ENCODE peak calls at places on chromosomes 5 and 9, in six cellular contexts. One of them, this sample, is unnamed.
A peak's percentile ranks its signal among the peaks of the same experiment; 100 is the strongest.

GRCh38 chr9:76373173-76373771 is 21.0 kb downstream of the RFK start:
- DNase-seq in stomach: peak; percentile 85
- DNase-seq in heart right ventricle: peak; percentile 54
- DNase-seq in mammary epithelial cell: peak; percentile 68
- DNase-seq in endodermal cell: no peak
- DNase-seq in tibial artery: no peak
- DNase-seq in this sample: peak; percentile 79

GRCh38 chr5:178563621-178564020 is 26.6 kb downstream of the COL23A1 start:
- DNase-seq in mammary epithelial cell: no peak
- DNase-seq in tibial artery: no peak
- DNase-seq in stomach: no peak
- DNase-seq in endodermal cell: peak; percentile 55
- DNase-seq in heart right ventricle: no peak
- DNase-seq in this sample: no peak

GRCh38 chr5:151692312-151692711 is 5.6 kb upstream of the SPARC start:
- DNase-seq in mammary epithelial cell: no peak
- DNase-seq in stomach: no peak
- DNase-seq in endodermal cell: no peak
- DNase-seq in tibial artery: no peak
- DNase-seq in heart right ventricle: no peak
- DNase-seq in this sample: no peak

GRCh38 chr5:143741418-143741817 is 70.5 kb upstream of the HMHB1 start:
- DNase-seq in endodermal cell: no peak
- DNase-seq in stomach: no peak
- DNase-seq in mammary epithelial cell: no peak
- DNase-seq in tibial artery: no peak
- DNase-seq in heart right ventricle: no peak
- DNase-seq in this sample: no peak

GRCh38 chr5:33258553-33258952 is 182.2 kb upstream of the TARS1 start:
- DNase-seq in mammary epithelial cell: no peak
- DNase-seq in tibial artery: no peak
- DNase-seq in heart right ventricle: no peak
- DNase-seq in endodermal cell: no peak
- DNase-seq in stomach: no peak
- DNase-seq in this sample: no peak

GRCh38 chr5:92581249-92581648 is 999.8 kb downstream of the NR2F1-AS1 start:
- DNase-seq in mammary epithelial cell: no peak
- DNase-seq in endodermal cell: no peak
- DNase-seq in heart right ventricle: no peak
- DNase-seq in stomach: no peak
- DNase-seq in tibial artery: no peak
- DNase-seq in this sample: no peak

GRCh38 chr9:88065609-88066008 is 72.7 kb downstream of the SPATA31C2 start:
- DNase-seq in heart right ventricle: no peak
- DNase-seq in mammary epithelial cell: no peak
- DNase-seq in stomach: peak; percentile 34
- DNase-seq in tibial artery: no peak
- DNase-seq in endodermal cell: no peak
- DNase-seq in this sample: no peak

GRCh38 chr9:87874320-87874655 is 8.4 kb upstream of the SPATA31E1 start:
- DNase-seq in tibial artery: no peak
- DNase-seq in heart right ventricle: no peak
- DNase-seq in endodermal cell: peak; percentile 40
- DNase-seq in mammary epithelial cell: no peak
- DNase-seq in stomach: no peak
- DNase-seq in this sample: no peak

GRCh38 chr9:29625292-29625731 is 2052.0 kb upstream of the C9orf72 start:
- DNase-seq in heart right ventricle: no peak
- DNase-seq in mammary epithelial cell: no peak
- DNase-seq in endodermal cell: no peak
- DNase-seq in stomach: no peak
- DNase-seq in tibial artery: no peak
- DNase-seq in this sample: no peak

GRCh38 chr5:68430282-68430681 is 214.7 kb downstream of the PIK3R1 start:
- DNase-seq in stomach: no peak
- DNase-seq in tibial artery: no peak
- DNase-seq in endodermal cell: no peak
- DNase-seq in heart right ventricle: no peak
- DNase-seq in mammary epithelial cell: no peak
- DNase-seq in this sample: no peak

GRCh38 chr5:151770383-151771258 is 1.1 kb upstream of the G3BP1 start:
- DNase-seq in tibial artery: peak; percentile 91
- DNase-seq in stomach: peak; percentile 59
- DNase-seq in mammary epithelial cell: peak; percentile 54
- DNase-seq in endodermal cell: peak; percentile 92
- DNase-seq in heart right ventricle: peak; percentile 77
- DNase-seq in this sample: peak; percentile 88

GRCh38 chr5:168314735-168315411 is 23.4 kb downstream of the WWC1 start:
- DNase-seq in mammary epithelial cell: peak; percentile 93
- DNase-seq in tibial artery: no peak
- DNase-seq in heart right ventricle: no peak
- DNase-seq in endodermal cell: peak; percentile 67
- DNase-seq in stomach: peak; percentile 93
- DNase-seq in this sample: no peak

GRCh38 chr5:129358069-129358468 is 102.0 kb upstream of the ADAMTS19 start:
- DNase-seq in stomach: no peak
- DNase-seq in endodermal cell: peak; percentile 66
- DNase-seq in mammary epithelial cell: no peak
- DNase-seq in heart right ventricle: no peak
- DNase-seq in tibial artery: no peak
- DNase-seq in this sample: no peak

GRCh38 chr5:88290801-88291200 is 22.2 kb upstream of the TMEM161B start:
- DNase-seq in mammary epithelial cell: no peak
- DNase-seq in heart right ventricle: no peak
- DNase-seq in stomach: no peak
- DNase-seq in endodermal cell: no peak
- DNase-seq in tibial artery: no peak
- DNase-seq in this sample: no peak

GRCh38 chr9:125447202-125447802 is 185.7 kb downstream of the GAPVD1 start:
- DNase-seq in heart right ventricle: no peak
- DNase-seq in endodermal cell: no peak
- DNase-seq in stomach: no peak
- DNase-seq in tibial artery: no peak
- DNase-seq in mammary epithelial cell: no peak
- DNase-seq in this sample: no peak

GRCh38 chr5:160656961-160657570 is 194.9 kb downstream of the ATP10B start:
- DNase-seq in stomach: no peak
- DNase-seq in heart right ventricle: no peak
- DNase-seq in tibial artery: no peak
- DNase-seq in endodermal cell: no peak
- DNase-seq in mammary epithelial cell: no peak
- DNase-seq in this sample: no peak

GRCh38 chr9:72856985-72857631 is 95.7 kb downstream of the ALDH1A1 start:
- DNase-seq in tibial artery: no peak
- DNase-seq in heart right ventricle: no peak
- DNase-seq in endodermal cell: peak; percentile 63
- DNase-seq in stomach: peak; percentile 29
- DNase-seq in mammary epithelial cell: peak; percentile 49
- DNase-seq in this sample: no peak

GRCh38 chr5:62779010-62779422 is 200.4 kb downstream of the LRRC70 start:
- DNase-seq in mammary epithelial cell: peak; percentile 39
- DNase-seq in tibial artery: no peak
- DNase-seq in stomach: no peak
- DNase-seq in endodermal cell: no peak
- DNase-seq in heart right ventricle: no peak
- DNase-seq in this sample: no peak

GRCh38 chr5:133665571-133665970 is 53.2 kb upstream of the FSTL4 start:
- DNase-seq in endodermal cell: no peak
- DNase-seq in tibial artery: no peak
- DNase-seq in heart right ventricle: no peak
- DNase-seq in stomach: no peak
- DNase-seq in mammary epithelial cell: no peak
- DNase-seq in this sample: peak; percentile 49

GRCh38 chr9:129539446-129539845 is 81.5 kb downstream of the C9orf50 start:
- DNase-seq in tibial artery: no peak
- DNase-seq in heart right ventricle: no peak
- DNase-seq in mammary epithelial cell: no peak
- DNase-seq in endodermal cell: no peak
- DNase-seq in stomach: no peak
- DNase-seq in this sample: no peak

GRCh38 chr5:160851481-160851880 is 530 bp downstream of the ATP10B start:
- DNase-seq in endodermal cell: no peak
- DNase-seq in stomach: no peak
- DNase-seq in tibial artery: no peak
- DNase-seq in heart right ventricle: no peak
- DNase-seq in mammary epithelial cell: no peak
- DNase-seq in this sample: no peak

GRCh38 chr9:130831077-130831476 is 4.0 kb upstream of the ABL1 start:
- DNase-seq in tibial artery: no peak
- DNase-seq in stomach: no peak
- DNase-seq in heart right ventricle: no peak
- DNase-seq in endodermal cell: no peak
- DNase-seq in mammary epithelial cell: no peak
- DNase-seq in this sample: no peak

GRCh38 chr5:111968459-111968858 is 211.5 kb upstream of the NREP start:
- DNase-seq in mammary epithelial cell: no peak
- DNase-seq in endodermal cell: no peak
- DNase-seq in heart right ventricle: no peak
- DNase-seq in stomach: no peak
- DNase-seq in tibial artery: no peak
- DNase-seq in this sample: no peak

GRCh38 chr5:6475626-6476312 is 27.1 kb downstream of the UBE2QL1 start:
- DNase-seq in heart right ventricle: no peak
- DNase-seq in tibial artery: peak; percentile 35
- DNase-seq in stomach: peak; percentile 49
- DNase-seq in mammary epithelial cell: no peak
- DNase-seq in endodermal cell: peak; percentile 92
- DNase-seq in this sample: no peak

GRCh38 chr5:116862632-116863455 is 288.2 kb upstream of the SEMA6A start:
- DNase-seq in heart right ventricle: no peak
- DNase-seq in tibial artery: no peak
- DNase-seq in stomach: no peak
- DNase-seq in endodermal cell: no peak
- DNase-seq in mammary epithelial cell: no peak
- DNase-seq in this sample: no peak

GRCh38 chr5:45779874-45780671 is 83.9 kb upstream of the HCN1 start:
- DNase-seq in stomach: no peak
- DNase-seq in endodermal cell: no peak
- DNase-seq in tibial artery: no peak
- DNase-seq in mammary epithelial cell: no peak
- DNase-seq in heart right ventricle: no peak
- DNase-seq in this sample: no peak

GRCh38 chr5:168234133-168234532 is 57.3 kb upstream of the WWC1 start:
- DNase-seq in endodermal cell: no peak
- DNase-seq in heart right ventricle: no peak
- DNase-seq in tibial artery: no peak
- DNase-seq in stomach: no peak
- DNase-seq in mammary epithelial cell: peak; percentile 21
- DNase-seq in this sample: no peak

GRCh38 chr9:108217601-108218190 is 638.1 kb downstream of the ACTL7B start:
- DNase-seq in heart right ventricle: no peak
- DNase-seq in mammary epithelial cell: no peak
- DNase-seq in tibial artery: no peak
- DNase-seq in stomach: no peak
- DNase-seq in endodermal cell: no peak
- DNase-seq in this sample: no peak

GRCh38 chr5:131607903-131608540 is 27.0 kb downstream of the RAPGEF6 start:
- DNase-seq in heart right ventricle: no peak
- DNase-seq in tibial artery: no peak
- DNase-seq in endodermal cell: no peak
- DNase-seq in mammary epithelial cell: no peak
- DNase-seq in stomach: no peak
- DNase-seq in this sample: no peak
- H3K4me1 ChIP-seq in heart right ventricle: peaks cover 41% of the 10 kb centered on the region
- H3K4me1 ChIP-seq in tibial artery: peaks cover 27% of the 10 kb centered on the region
- H3K4me1 ChIP-seq in endodermal cell: no peaks in the 10 kb centered on the region
- H3K4me1 ChIP-seq in mammary epithelial cell: peaks cover 17% of the 10 kb centered on the region
- H3K4me1 ChIP-seq in stomach: peaks cover 24% of the 10 kb centered on the region
- H3K4me1 ChIP-seq in this sample: no peaks in the 10 kb centered on the region

GRCh38 chr5:14204011-14204670 is 61.0 kb downstream of the TRIO start:
- DNase-seq in tibial artery: no peak
- DNase-seq in endodermal cell: no peak
- DNase-seq in mammary epithelial cell: no peak
- DNase-seq in heart right ventricle: no peak
- DNase-seq in stomach: no peak
- DNase-seq in this sample: no peak

GRCh38 chr5:14204785-14205321 is 61.7 kb downstream of the TRIO start:
- DNase-seq in endodermal cell: no peak
- DNase-seq in stomach: peak; percentile 44
- DNase-seq in tibial artery: peak; percentile 77
- DNase-seq in mammary epithelial cell: peak; percentile 68
- DNase-seq in heart right ventricle: peak; percentile 30
- DNase-seq in this sample: peak; percentile 77

GRCh38 chr5:14201325-14202061 is 58.4 kb downstream of the TRIO start:
- DNase-seq in endodermal cell: no peak
- DNase-seq in mammary epithelial cell: no peak
- DNase-seq in stomach: no peak
- DNase-seq in tibial artery: no peak
- DNase-seq in heart right ventricle: no peak
- DNase-seq in this sample: no peak

GRCh38 chr5:14200312-14200990 is 57.3 kb downstream of the TRIO start:
- DNase-seq in tibial artery: no peak
- DNase-seq in mammary epithelial cell: no peak
- DNase-seq in stomach: no peak
- DNase-seq in heart right ventricle: no peak
- DNase-seq in endodermal cell: no peak
- DNase-seq in this sample: no peak

DNA sequence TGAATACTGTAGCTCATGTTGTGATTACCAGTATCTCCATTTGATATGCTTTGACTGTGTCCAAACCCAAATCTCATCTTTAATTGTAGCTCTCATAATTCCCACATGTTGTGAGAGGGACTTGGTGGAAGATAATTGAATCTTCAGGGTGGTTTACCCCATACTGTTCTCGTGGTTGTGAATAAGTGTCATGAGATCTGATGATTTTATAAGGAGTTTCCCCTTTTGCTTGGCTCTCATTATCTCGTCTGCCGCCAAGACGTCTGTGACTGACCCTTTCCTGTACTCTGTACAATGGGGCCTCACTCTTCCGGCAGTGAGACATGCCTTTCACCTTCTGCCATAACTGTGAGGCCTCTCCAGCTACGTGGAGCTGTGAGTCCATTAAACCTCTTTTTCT is 59.3 kb downstream of the TRIO start:
- DNase-seq in endodermal cell: no peak
- DNase-seq in mammary epithelial cell: no peak
- DNase-seq in heart right ventricle: no peak
- DNase-seq in tibial artery: no peak
- DNase-seq in stomach: no peak
- DNase-seq in this sample: no peak
- H3K27ac ChIP-seq in endodermal cell: no peak overlapping the region
- H3K27ac ChIP-seq in mammary epithelial cell: no peak overlapping the region
- H3K27ac ChIP-seq in heart right ventricle: peak overlapping the region; percentile 14
- H3K27ac ChIP-seq in tibial artery: no peak overlapping the region
- H3K27ac ChIP-seq in stomach: no peak overlapping the region
- H3K27ac ChIP-seq in this sample: no peak overlapping the region

GRCh38 chr9:127557466-127557869 is 54.6 kb upstream of the STXBP1 start:
- DNase-seq in stomach: no peak
- DNase-seq in tibial artery: no peak
- DNase-seq in mammary epithelial cell: no peak
- DNase-seq in endodermal cell: no peak
- DNase-seq in heart right ventricle: peak; percentile 46
- DNase-seq in this sample: no peak
- H3K4me1 ChIP-seq in stomach: peaks cover 95% of the 10 kb centered on the region
- H3K4me1 ChIP-seq in tibial artery: peaks cover 52% of the 10 kb centered on the region
- H3K4me1 ChIP-seq in mammary epithelial cell: peaks cover 79% of the 10 kb centered on the region
- H3K4me1 ChIP-seq in endodermal cell: peaks cover 15% of the 10 kb centered on the region
- H3K4me1 ChIP-seq in heart right ventricle: peaks cover 92% of the 10 kb centered on the region
- H3K4me1 ChIP-seq in this sample: peaks cover 86% of the 10 kb centered on the region

GRCh38 chr9:93594041-93594756 is 17.8 kb downstream of the PHF2 start:
- DNase-seq in endodermal cell: peak; percentile 71
- DNase-seq in tibial artery: peak; percentile 50
- DNase-seq in heart right ventricle: no peak
- DNase-seq in stomach: no peak
- DNase-seq in mammary epithelial cell: no peak
- DNase-seq in this sample: peak; percentile 60
- H3K27ac ChIP-seq in endodermal cell: no peak overlapping the region
- H3K27ac ChIP-seq in tibial artery: no peak overlapping the region
- H3K27ac ChIP-seq in heart right ventricle: no peak overlapping the region
- H3K27ac ChIP-seq in stomach: no peak overlapping the region
- H3K27ac ChIP-seq in mammary epithelial cell: no peak overlapping the region
- H3K27ac ChIP-seq in this sample: no peak overlapping the region

This sample was measured in right atrium auricular region.